ENCODE peak calls at places on chromosomes 7 and 10, in four cellular contexts. Z is A549, G is transverse colon, F is AG04450. O is an unnamed sample.
A peak's percentile ranks its signal among the peaks of the same experiment; 100 is the strongest.

GRCh38 chr7:105799006-105799405 is 77.4 kb downstream of the ATXN7L1 start:
- DNase-seq in Z (no peak), F (no peak), G (no peak), O (no peak)

GRCh38 chr7:106962751-106963150 is 81.8 kb upstream of the PRKAR2B start:
- DNase-seq in Z (no peak), G (no peak), F (no peak), O (no peak)

GRCh38 chr10:112379635-112380296 is 5.8 kb downstream of the ACSL5 start:
- DNase-seq in F (no peak), G (peak; percentile 49), Z (peak; percentile 20), O (no peak)

GRCh38 chr7:98265841-98266271 is 13.8 kb upstream of the TECPR1 start:
- DNase-seq in G (no peak), F (no peak), Z (no peak), O (no peak)

GRCh38 chr7:120856621-120857352 is 1.2 kb downstream of the TSPAN12 start:
- DNase-seq in F (no peak), Z (peak; percentile 39), G (peak; percentile 38), O (peak; percentile 3)

GRCh38 chr7:12594122-12594897 is 23.8 kb downstream of the SCIN start:
- DNase-seq in F (no peak), Z (no peak), G (no peak), O (peak; percentile 13)

GRCh38 chr7:87128883-87129282 is 23.4 kb upstream of the DMTF1 start:
- DNase-seq in F (no peak), G (no peak), Z (no peak), O (no peak)

GRCh38 chr7:151018421-151019129 is 5.7 kb downstream of the ATG9B start:
- DNase-seq in F (no peak), Z (no peak), G (no peak), O (no peak)

GRCh38 chr7:37311282-37311868 is 137.3 kb downstream of the ELMO1 start:
- DNase-seq in F (no peak), G (no peak), Z (peak; percentile 18), O (no peak)

GRCh38 chr7:24576171-24577052 is 3.2 kb downstream of the PALS2 start:
- DNase-seq in Z (peak; percentile 72), G (no peak), F (peak; percentile 42), O (no peak)

GRCh38 chr7:50358306-50358705 is 53.8 kb downstream of the IKZF1 start:
- DNase-seq in Z (no peak), F (no peak), G (no peak), O (no peak)

GRCh38 chr10:87547734-87548311 is 43.1 kb downstream of the MINPP1 start:
- DNase-seq in Z (no peak), F (peak; percentile 45), G (no peak), O (peak; percentile 11)

GRCh38 chr10:123858039-123858740 is 33.4 kb downstream of the CPXM2 start:
- DNase-seq in F (no peak), Z (no peak), G (no peak), O (no peak)

GRCh38 chr10:12772797-12773587 is 228.5 kb downstream of the CCDC3 start:
- DNase-seq in F (no peak), G (no peak), Z (peak; percentile 14), O (no peak)

GRCh38 chr10:126736737-126737136 is 66.2 kb upstream of the C10orf90 start:
- DNase-seq in Z (no peak), F (no peak), G (no peak), O (no peak)

GRCh38 chr7:156841497-156841896 is 51.5 kb downstream of the LMBR1 start:
- DNase-seq in F (no peak), Z (no peak), G (no peak), O (no peak)
- H3K27ac ChIP-seq in F (no peak overlapping the region), Z (no peak overlapping the region), G (no peak overlapping the region), O (no peak overlapping the region)

GRCh38 chr7:83142365-83142764 is 20.3 kb downstream of the PCLO start:
- DNase-seq in Z (no peak), F (no peak), G (no peak), O (no peak)
- H3K27ac ChIP-seq in Z (no peak overlapping the region), F (no peak overlapping the region), G (no peak overlapping the region), O (no peak overlapping the region)

GRCh38 chr10:70694410-70695179 is 22.3 kb downstream of the ADAMTS14 start:
- DNase-seq in F (peak; percentile 75), G (no peak), Z (no peak), O (no peak)
- H3K27ac ChIP-seq in F (peak overlapping the region; percentile 52), G (peak overlapping the region; percentile 41), Z (no peak overlapping the region), O (no peak overlapping the region)

GRCh38 chr7:143351574-143351973 is 10.9 kb downstream of the FAM131B start:
- DNase-seq in G (no peak), F (no peak), Z (no peak), O (no peak)

GRCh38 chr7:143347950-143348349 is 14.6 kb downstream of the FAM131B start:
- DNase-seq in G (no peak), F (no peak), Z (no peak), O (no peak)

GRCh38 chr7:143354376-143354775 is 8.1 kb downstream of the FAM131B start:
- DNase-seq in F (no peak), G (no peak), Z (no peak), O (no peak)

GRCh38 chr7:143352506-143353130 is 9.9 kb downstream of the FAM131B start:
- DNase-seq in Z (no peak), F (no peak), G (no peak), O (no peak)

DNA sequence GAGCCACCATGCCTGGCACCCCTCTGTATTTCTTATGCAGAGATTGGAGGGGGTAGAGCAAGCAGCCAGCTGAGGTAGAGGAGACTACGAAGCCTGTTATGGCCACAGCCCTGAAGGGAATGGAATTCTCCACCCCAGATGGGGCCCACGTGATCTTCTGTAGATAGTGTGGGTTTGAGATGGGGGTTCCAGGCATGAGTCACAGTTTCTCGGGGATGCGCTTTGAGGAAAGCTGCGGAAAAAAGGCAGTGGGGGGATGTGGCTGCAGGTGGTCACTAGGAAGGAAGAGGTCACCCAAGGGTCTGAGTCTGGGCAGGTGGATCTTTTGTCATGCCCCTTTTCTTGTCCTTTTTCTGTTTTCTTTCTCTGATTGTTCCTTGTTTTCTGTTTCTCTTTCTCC is 11.5 kb downstream of the FAM131B start:
- DNase-seq in Z (no peak), G (no peak), F (no peak), O (no peak)
- H3K27ac ChIP-seq in Z (no peak overlapping the region), G (no peak overlapping the region), F (no peak overlapping the region), O (no peak overlapping the region)

O was measured in caudate nucleus.